ENCODE peak calls at places on chromosomes 6 and 20, in seven cellular contexts. G is left lung, C is fibroblast of lung, D is heart right ventricle, W is epithelial cell of esophagus, T is foreskin fibroblast, M is BE2C. F is an unnamed sample.

GRCh38 chr20:40438161-40438835 is 250.7 kb downstream of the MAFB start:
- DNase-seq in G (no peak), C (no peak), D (no peak), W (no peak), T (no peak), M (no peak), F (no peak)

GRCh38 chr20:32585519-32586127 is 490 bp upstream of the NOL4L start:
- DNase-seq in G (no peak), C (no peak), D (no peak), W (no peak), T (no peak), M (no peak), F (no peak)

GRCh38 chr6:53179961-53180651 is 31.5 kb upstream of the GCM1 start:
- DNase-seq in G (no peak), C (peak; percentile 65), D (peak; percentile 53), W (peak; percentile 80), T (no peak), M (peak; percentile 24), F (no peak)

GRCh38 chr6:99746261-99746895 is 139.7 kb downstream of the PRDM13 start:
- DNase-seq in G (no peak), C (peak; percentile 65), D (peak; percentile 41), W (peak; percentile 82), T (peak; percentile 50), M (peak; percentile 49), F (peak; percentile 39)

GRCh38 chr20:10603971-10604864 is 69.6 kb downstream of the JAG1 start:
- DNase-seq in G (no peak), C (peak; percentile 93), D (peak; percentile 32), W (peak; percentile 83), T (peak; percentile 88), M (no peak), F (peak; percentile 73)

GRCh38 chr6:47106216-47106615 is 64.1 kb upstream of the ADGRF1 start:
- DNase-seq in G (no peak), C (no peak), D (no peak), W (no peak), T (no peak), M (no peak), F (no peak)

GRCh38 chr6:56840467-56841371 is 114.2 kb upstream of the BEND6 start:
- DNase-seq in G (no peak), C (peak; percentile 89), D (no peak), W (peak; percentile 78), T (peak; percentile 57), M (no peak), F (no peak)

GRCh38 chr6:16334671-16335070 is 96.3 kb downstream of the GMPR start:
- DNase-seq in G (no peak), C (peak; percentile 87), D (peak; percentile 67), W (peak; percentile 96), T (peak; percentile 95), M (no peak), F (no peak)

GRCh38 chr20:47189060-47189459 is 167.4 kb downstream of the ZMYND8 start:
- DNase-seq in G (no peak), C (peak; percentile 19), D (no peak), W (no peak), T (no peak), M (no peak), F (no peak)

GRCh38 chr20:10281911-10282310 is 63.3 kb downstream of the SNAP25 start:
- DNase-seq in G (no peak), C (no peak), D (no peak), W (no peak), T (no peak), M (no peak), F (no peak)

GRCh38 chr20:7358670-7359069 is 581.6 kb downstream of the HAO1 start:
- DNase-seq in G (no peak), C (no peak), D (no peak), W (no peak), T (no peak), M (no peak), F (no peak)

GRCh38 chr6:162728177-162728571 is 400 bp downstream of the PACRG start:
- DNase-seq in G (peak; percentile 45), C (peak; percentile 10), D (no peak), W (no peak), T (no peak), M (no peak), F (no peak)

GRCh38 chr6:168332020-168332419 is 12.4 kb upstream of the DACT2 start:
- DNase-seq in G (no peak), C (no peak), D (no peak), W (peak; percentile 9), T (no peak), M (no peak), F (no peak)

GRCh38 chr6:41705996-41706835 is 29.2 kb downstream of the TFEB start:
- DNase-seq in G (peak; percentile 91), C (peak; percentile 74), D (peak; percentile 87), W (peak; percentile 73), T (peak; percentile 78), M (peak; percentile 83), F (no peak)

GRCh38 chr20:44052166-44052565 is 134.8 kb downstream of the JPH2 start:
- DNase-seq in G (no peak), C (no peak), D (no peak), W (no peak), T (no peak), M (no peak), F (no peak)

GRCh38 chr6:43962458-43962857 is 164.8 kb downstream of the MRPL14 start:
- DNase-seq in G (no peak), C (peak; percentile 17), D (no peak), W (no peak), T (no peak), M (no peak), F (no peak)

GRCh38 chr6:164107297-164107995 is 692.9 kb downstream of the QKI start:
- DNase-seq in G (no peak), C (peak; percentile 87), D (peak; percentile 71), W (no peak), T (no peak), M (no peak), F (no peak)

GRCh38 chr6:164108092-164108491 is 693.6 kb downstream of the QKI start:
- DNase-seq in G (no peak), C (peak; percentile 20), D (peak; percentile 38), W (no peak), T (no peak), M (no peak), F (no peak)

GRCh38 chr6:164105705-164106104 is 691.2 kb downstream of the QKI start:
- DNase-seq in G (no peak), C (no peak), D (peak; percentile 41), W (no peak), T (no peak), M (no peak), F (no peak)

GRCh38 chr6:164104432-164104831 is 689.9 kb downstream of the QKI start:
- DNase-seq in G (no peak), C (no peak), D (no peak), W (no peak), T (no peak), M (no peak), F (no peak)

DNA sequence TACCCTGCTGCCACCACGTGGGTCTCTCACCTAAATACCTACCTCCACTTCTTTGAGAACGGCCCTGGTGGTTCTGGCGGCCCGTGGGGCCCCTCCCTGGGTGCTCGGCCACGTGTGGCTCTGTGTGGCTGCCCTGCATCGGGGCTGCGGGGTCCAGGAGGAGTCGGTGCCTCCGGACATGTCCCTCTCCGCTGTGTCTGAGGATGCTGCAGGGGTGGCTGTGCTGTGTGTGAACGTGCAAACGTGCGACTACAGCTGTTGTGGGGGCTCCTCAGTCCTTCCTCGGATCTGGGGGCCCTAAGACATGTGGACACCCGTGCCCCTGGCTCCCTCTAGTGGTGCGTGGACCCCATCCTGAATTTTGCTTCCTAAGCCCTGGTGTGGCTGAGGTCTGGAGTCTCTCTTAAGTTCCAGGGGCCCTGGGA is 691.8 kb downstream of the QKI start:
- DNase-seq in G (no peak), C (peak; percentile 35), D (peak; percentile 79), W (no peak), T (no peak), M (peak; percentile 60), F (no peak)
- TF ChIP-seq CTCF in G (no peak), C (no peak), D (peak; percentile 67), W (no peak), T (no peak), M (peak; percentile 71), F (peak; percentile 62)

GRCh38 chr6:100881707-100882040 is 545 bp upstream of the ASCC3 start:
- DNase-seq in G (no peak), C (no peak), D (no peak), W (no peak), T (no peak), M (no peak), F (no peak)

GRCh38 chr6:100880901-100881706 is at the start of gene ASCC3:
- DNase-seq in G (peak; percentile 99), C (peak; percentile 89), D (peak; percentile 93), W (peak; percentile 95), T (peak; percentile 94), M (peak; percentile 95), F (peak; percentile 58)

GRCh38 chr6:100877851-100878250 is 3.3 kb downstream of the ASCC3 start:
- DNase-seq in G (no peak), C (no peak), D (no peak), W (no peak), T (no peak), M (no peak), F (no peak)

GRCh38 chr6:100880149-100880900 is 804 bp downstream of the ASCC3 start:
- DNase-seq in G (no peak), C (peak; percentile 35), D (no peak), W (peak; percentile 60), T (peak; percentile 0), M (no peak), F (no peak)

GRCh38 chr6:100879317-100879716 is 1.8 kb downstream of the ASCC3 start:
- DNase-seq in G (no peak), C (no peak), D (no peak), W (no peak), T (no peak), M (no peak), F (no peak)
- H3K4me3 ChIP-seq in G (no peak overlapping the region), C (no peak overlapping the region), D (peak overlapping the region; percentile 84), W (peak overlapping the region; percentile 1), T (peak overlapping the region; percentile 78), M (peak overlapping the region; percentile 69), F (no peak overlapping the region)

DNA sequence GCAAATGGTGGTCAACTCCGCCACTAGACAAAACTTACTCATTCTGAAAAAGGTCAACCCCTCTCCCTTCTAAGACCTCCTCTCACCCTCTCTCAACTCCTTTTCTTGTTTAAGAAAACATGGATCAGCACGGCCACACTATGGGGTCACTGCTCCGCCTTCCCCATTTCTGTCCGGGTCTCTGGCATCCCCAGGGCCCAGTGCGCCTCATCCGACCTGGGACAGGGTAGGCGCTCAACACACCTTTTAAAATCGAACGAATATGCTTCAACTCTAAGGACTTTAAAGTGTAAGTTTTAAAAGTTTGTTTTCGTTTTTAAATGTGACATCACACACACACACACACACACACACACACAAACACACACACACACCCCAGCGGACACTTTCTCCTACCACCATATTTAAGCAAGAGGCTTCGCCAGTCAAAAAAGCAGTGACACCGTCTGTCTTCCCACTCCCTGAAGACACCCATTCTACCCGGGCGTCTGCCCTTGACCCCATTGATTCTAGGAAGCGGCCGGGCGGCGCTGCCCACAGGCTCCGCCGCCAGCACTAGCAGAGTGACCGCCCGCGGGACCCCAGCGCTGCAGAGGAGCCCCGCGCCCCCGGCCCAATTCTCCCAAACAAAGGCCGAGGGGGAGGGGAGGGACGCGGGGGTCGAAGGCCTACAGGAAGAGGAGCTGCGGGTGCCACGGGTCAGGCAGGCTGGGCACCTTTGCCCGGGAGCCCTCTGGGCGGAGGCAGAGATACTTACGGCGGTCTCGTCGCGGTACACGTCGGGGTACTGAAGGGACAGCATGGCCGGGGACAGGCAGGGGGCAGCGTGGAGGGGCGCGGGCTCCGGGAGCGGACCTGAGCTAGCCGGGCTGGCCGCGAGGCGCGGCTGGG is 547 bp downstream of the PREP start:
- DNase-seq in G (peak; percentile 90), C (peak; percentile 47), D (peak; percentile 23), W (peak; percentile 53), T (no peak), M (no peak), F (no peak)
- TF ChIP-seq CTCF in G (no peak), C (peak; percentile 15), D (no peak), W (no peak), T (no peak), M (peak; percentile 10), F (peak; percentile 1)

GRCh38 chr20:49907405-49908257 is 7.7 kb downstream of the SPATA2 start:
- DNase-seq in G (no peak), C (no peak), D (peak; percentile 34), W (no peak), T (no peak), M (no peak), F (no peak)
- H3K4me3 ChIP-seq in G (no peak overlapping the region), C (no peak overlapping the region), D (no peak overlapping the region), W (no peak overlapping the region), T (no peak overlapping the region), M (no peak overlapping the region), F (no peak overlapping the region)

F was measured in retinal pigment epithelial cell.